ENCODE peak calls at places on chromosome 6, in six cellular contexts. One of them, this sample, is unnamed.

GRCh38 chr6:298233-299049 is 6.2 kb downstream of the DUSP22 start:
- DNase-seq in bronchial epithelial cell: no peak
- DNase-seq in lower lobe of right lung: no peak
- DNase-seq in H9: no peak
- DNase-seq in A549: no peak
- DNase-seq in GM13977: no peak
- DNase-seq in this sample: no peak

GRCh38 chr6:12851123-12851695 is 134.6 kb downstream of the PHACTR1 start:
- DNase-seq in bronchial epithelial cell: peak; percentile 58
- DNase-seq in lower lobe of right lung: no peak
- DNase-seq in H9: no peak
- DNase-seq in A549: no peak
- DNase-seq in GM13977: no peak
- DNase-seq in this sample: no peak

GRCh38 chr6:106913111-106913510 is 61.4 kb downstream of the CD24 start:
- DNase-seq in bronchial epithelial cell: peak; percentile 89
- DNase-seq in lower lobe of right lung: no peak
- DNase-seq in H9: no peak
- DNase-seq in A549: no peak
- DNase-seq in GM13977: no peak
- DNase-seq in this sample: no peak

GRCh38 chr6:168001037-168001348 is 3.5 kb downstream of the KIF25 start:
- DNase-seq in bronchial epithelial cell: no peak
- DNase-seq in lower lobe of right lung: peak; percentile 39
- DNase-seq in H9: no peak
- DNase-seq in A549: no peak
- DNase-seq in GM13977: no peak
- DNase-seq in this sample: no peak

GRCh38 chr6:39049575-39050283 is 1.1 kb downstream of the GLP1R start:
- DNase-seq in bronchial epithelial cell: no peak
- DNase-seq in lower lobe of right lung: no peak
- DNase-seq in H9: peak; percentile 47
- DNase-seq in A549: no peak
- DNase-seq in GM13977: no peak
- DNase-seq in this sample: no peak

GRCh38 chr6:57242505-57242904 is 20.4 kb upstream of the RAB23 start:
- DNase-seq in bronchial epithelial cell: peak; percentile 92
- DNase-seq in lower lobe of right lung: no peak
- DNase-seq in H9: no peak
- DNase-seq in A549: peak; percentile 71
- DNase-seq in GM13977: no peak
- DNase-seq in this sample: no peak

GRCh38 chr6:43909474-43910148 is 139.6 kb downstream of the VEGFA start:
- DNase-seq in bronchial epithelial cell: no peak
- DNase-seq in lower lobe of right lung: peak; percentile 21
- DNase-seq in H9: no peak
- DNase-seq in A549: no peak
- DNase-seq in GM13977: no peak
- DNase-seq in this sample: no peak

GRCh38 chr6:14074723-14075503 is 42.7 kb upstream of the CD83 start:
- DNase-seq in bronchial epithelial cell: peak; percentile 35
- DNase-seq in lower lobe of right lung: no peak
- DNase-seq in H9: no peak
- DNase-seq in A549: peak; percentile 15
- DNase-seq in GM13977: no peak
- DNase-seq in this sample: peak; percentile 20

GRCh38 chr6:13831623-13832022 is 17.3 kb upstream of the MCUR1 start:
- DNase-seq in bronchial epithelial cell: no peak
- DNase-seq in lower lobe of right lung: no peak
- DNase-seq in H9: no peak
- DNase-seq in A549: no peak
- DNase-seq in GM13977: no peak
- DNase-seq in this sample: no peak

GRCh38 chr6:170222498-170223471 is 68.1 kb downstream of the DLL1 start:
- DNase-seq in bronchial epithelial cell: peak; percentile 34
- DNase-seq in lower lobe of right lung: no peak
- DNase-seq in H9: no peak
- DNase-seq in A549: no peak
- DNase-seq in GM13977: no peak
- DNase-seq in this sample: no peak

GRCh38 chr6:38443341-38443740 is 196.4 kb downstream of the BTBD9 start:
- DNase-seq in bronchial epithelial cell: peak; percentile 9
- DNase-seq in lower lobe of right lung: no peak
- DNase-seq in H9: no peak
- DNase-seq in A549: no peak
- DNase-seq in GM13977: no peak
- DNase-seq in this sample: no peak

GRCh38 chr6:30543824-30544223 is 12.5 kb downstream of the GNL1 start:
- DNase-seq in bronchial epithelial cell: no peak
- DNase-seq in lower lobe of right lung: no peak
- DNase-seq in H9: no peak
- DNase-seq in A549: no peak
- DNase-seq in GM13977: no peak
- DNase-seq in this sample: no peak

GRCh38 chr6:136326038-136326561 is 36.5 kb upstream of the BCLAF1 start:
- DNase-seq in bronchial epithelial cell: peak; percentile 21
- DNase-seq in lower lobe of right lung: no peak
- DNase-seq in H9: no peak
- DNase-seq in A549: peak; percentile 24
- DNase-seq in GM13977: no peak
- DNase-seq in this sample: no peak

GRCh38 chr6:117188627-117189201 is 76.6 kb upstream of the VGLL2 start:
- DNase-seq in bronchial epithelial cell: peak; percentile 21
- DNase-seq in lower lobe of right lung: no peak
- DNase-seq in H9: no peak
- DNase-seq in A549: no peak
- DNase-seq in GM13977: no peak
- DNase-seq in this sample: no peak

GRCh38 chr6:110813813-110814487 is 1.3 kb downstream of the CDK19 start:
- DNase-seq in bronchial epithelial cell: peak; percentile 26
- DNase-seq in lower lobe of right lung: no peak
- DNase-seq in H9: no peak
- DNase-seq in A549: no peak
- DNase-seq in GM13977: no peak
- DNase-seq in this sample: no peak

GRCh38 chr6:112562348-112563220 is 215.5 kb downstream of the RFPL4B start:
- DNase-seq in bronchial epithelial cell: no peak
- DNase-seq in lower lobe of right lung: no peak
- DNase-seq in H9: no peak
- DNase-seq in A549: no peak
- DNase-seq in GM13977: no peak
- DNase-seq in this sample: no peak

GRCh38 chr6:139080255-139080920 is 51.8 kb downstream of the ABRACL start:
- DNase-seq in bronchial epithelial cell: peak; percentile 81
- DNase-seq in lower lobe of right lung: no peak
- DNase-seq in H9: no peak
- DNase-seq in A549: no peak
- DNase-seq in GM13977: no peak
- DNase-seq in this sample: no peak

GRCh38 chr6:149079456-149079855 is 238.1 kb upstream of the TAB2 start:
- DNase-seq in bronchial epithelial cell: no peak
- DNase-seq in lower lobe of right lung: no peak
- DNase-seq in H9: no peak
- DNase-seq in A549: no peak
- DNase-seq in GM13977: no peak
- DNase-seq in this sample: no peak

GRCh38 chr6:92376711-92377110 is 1042.6 kb downstream of the EPHA7 start:
- DNase-seq in bronchial epithelial cell: no peak
- DNase-seq in lower lobe of right lung: no peak
- DNase-seq in H9: no peak
- DNase-seq in A549: no peak
- DNase-seq in GM13977: no peak
- DNase-seq in this sample: no peak

GRCh38 chr6:4906293-4906941 is 97.4 kb downstream of the RPP40 start:
- DNase-seq in bronchial epithelial cell: no peak
- DNase-seq in lower lobe of right lung: no peak
- DNase-seq in H9: no peak
- DNase-seq in A549: no peak
- DNase-seq in GM13977: no peak
- DNase-seq in this sample: no peak

GRCh38 chr6:71287038-71287437 is 1.6 kb upstream of the OGFRL1 start:
- DNase-seq in bronchial epithelial cell: no peak
- DNase-seq in lower lobe of right lung: no peak
- DNase-seq in H9: no peak
- DNase-seq in A549: no peak
- DNase-seq in GM13977: no peak
- DNase-seq in this sample: no peak

GRCh38 chr6:87705070-87705691 is 3.1 kb upstream of the AKIRIN2 start:
- DNase-seq in bronchial epithelial cell: peak; percentile 67
- DNase-seq in lower lobe of right lung: no peak
- DNase-seq in H9: no peak
- DNase-seq in A549: peak; percentile 81
- DNase-seq in GM13977: peak; percentile 78
- DNase-seq in this sample: no peak

GRCh38 chr6:106508836-106509235 is 120.5 kb downstream of the RTN4IP1 start:
- DNase-seq in bronchial epithelial cell: peak; percentile 82
- DNase-seq in lower lobe of right lung: no peak
- DNase-seq in H9: no peak
- DNase-seq in A549: no peak
- DNase-seq in GM13977: no peak
- DNase-seq in this sample: no peak

GRCh38 chr6:123745877-123746276 is 57.8 kb upstream of the NKAIN2 start:
- DNase-seq in bronchial epithelial cell: peak; percentile 81
- DNase-seq in lower lobe of right lung: no peak
- DNase-seq in H9: no peak
- DNase-seq in A549: no peak
- DNase-seq in GM13977: no peak
- DNase-seq in this sample: no peak

GRCh38 chr6:100393493-100393892 is 71.2 kb downstream of the SIM1 start:
- DNase-seq in bronchial epithelial cell: no peak
- DNase-seq in lower lobe of right lung: no peak
- DNase-seq in H9: no peak
- DNase-seq in A549: no peak
- DNase-seq in GM13977: no peak
- DNase-seq in this sample: no peak

GRCh38 chr6:20757761-20758160 is 223.5 kb downstream of the CDKAL1 start:
- DNase-seq in bronchial epithelial cell: peak; percentile 38
- DNase-seq in lower lobe of right lung: no peak
- DNase-seq in H9: no peak
- DNase-seq in A549: peak; percentile 11
- DNase-seq in GM13977: no peak
- DNase-seq in this sample: no peak

GRCh38 chr6:44257007-44257752 is at the start of gene SLC35B2:
- DNase-seq in bronchial epithelial cell: no peak
- DNase-seq in lower lobe of right lung: peak; percentile 75
- DNase-seq in H9: peak; percentile 83
- DNase-seq in A549: peak; percentile 55
- DNase-seq in GM13977: peak; percentile 87
- DNase-seq in this sample: peak; percentile 78

GRCh38 chr6:50791900-50792508 is 26.7 kb upstream of the TFAP2B start:
- DNase-seq in bronchial epithelial cell: peak; percentile 62
- DNase-seq in lower lobe of right lung: no peak
- DNase-seq in H9: no peak
- DNase-seq in A549: peak; percentile 34
- DNase-seq in GM13977: peak; percentile 29
- DNase-seq in this sample: peak; percentile 29

GRCh38 chr6:24719125-24719931 is at the start of gene C6orf62:
- DNase-seq in bronchial epithelial cell: peak; percentile 66
- DNase-seq in lower lobe of right lung: peak; percentile 65
- DNase-seq in H9: no peak
- DNase-seq in A549: no peak
- DNase-seq in GM13977: peak; percentile 46
- DNase-seq in this sample: peak; percentile 28

GRCh38 chr6:145539831-145540230 is 195.5 kb downstream of the EPM2A start:
- DNase-seq in bronchial epithelial cell: peak; percentile 83
- DNase-seq in lower lobe of right lung: no peak
- DNase-seq in H9: no peak
- DNase-seq in A549: no peak
- DNase-seq in GM13977: no peak
- DNase-seq in this sample: no peak

GRCh38 chr6:125791820-125792165 is 1.0 kb downstream of the NCOA7 start:
- DNase-seq in bronchial epithelial cell: no peak
- DNase-seq in lower lobe of right lung: no peak
- DNase-seq in H9: no peak
- DNase-seq in A549: no peak
- DNase-seq in GM13977: no peak
- DNase-seq in this sample: no peak
- TF ChIP-seq CTCF in bronchial epithelial cell: no peak
- TF ChIP-seq CTCF in lower lobe of right lung: no peak
- TF ChIP-seq CTCF in H9: no peak
- TF ChIP-seq CTCF in A549: no peak
- TF ChIP-seq CTCF in GM13977: no peak
- TF ChIP-seq CTCF in this sample: no peak

DNA sequence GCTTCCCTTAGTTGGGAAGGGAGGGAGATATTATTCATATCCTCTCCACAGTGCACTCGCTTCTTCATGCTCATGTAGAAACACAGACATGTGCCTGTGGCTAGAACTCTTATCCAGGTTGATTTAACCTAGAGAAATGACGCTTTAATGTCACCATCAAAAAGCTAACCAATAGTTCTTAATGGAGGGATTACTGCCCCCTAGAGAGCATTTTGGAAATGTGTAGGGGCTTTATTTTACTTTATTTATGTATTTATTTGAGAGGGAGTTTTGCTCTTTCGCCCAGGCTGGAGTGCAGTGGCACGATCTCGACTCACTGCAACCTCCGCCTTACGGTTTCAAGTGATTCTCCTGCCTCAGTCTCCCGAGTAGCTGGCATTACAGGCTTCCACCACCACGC is 229.6 kb downstream of the SOD2 start:
- DNase-seq in bronchial epithelial cell: peak; percentile 32
- DNase-seq in lower lobe of right lung: no peak
- DNase-seq in H9: no peak
- DNase-seq in A549: peak; percentile 5
- DNase-seq in GM13977: no peak
- DNase-seq in this sample: no peak
- TF ChIP-seq CTCF in bronchial epithelial cell: peak; percentile 15
- TF ChIP-seq CTCF in lower lobe of right lung: peak; percentile 17
- TF ChIP-seq CTCF in H9: peak; percentile 75
- TF ChIP-seq CTCF in A549: no peak
- TF ChIP-seq CTCF in GM13977: peak; percentile 38
- TF ChIP-seq CTCF in this sample: peak; percentile 24

DNA sequence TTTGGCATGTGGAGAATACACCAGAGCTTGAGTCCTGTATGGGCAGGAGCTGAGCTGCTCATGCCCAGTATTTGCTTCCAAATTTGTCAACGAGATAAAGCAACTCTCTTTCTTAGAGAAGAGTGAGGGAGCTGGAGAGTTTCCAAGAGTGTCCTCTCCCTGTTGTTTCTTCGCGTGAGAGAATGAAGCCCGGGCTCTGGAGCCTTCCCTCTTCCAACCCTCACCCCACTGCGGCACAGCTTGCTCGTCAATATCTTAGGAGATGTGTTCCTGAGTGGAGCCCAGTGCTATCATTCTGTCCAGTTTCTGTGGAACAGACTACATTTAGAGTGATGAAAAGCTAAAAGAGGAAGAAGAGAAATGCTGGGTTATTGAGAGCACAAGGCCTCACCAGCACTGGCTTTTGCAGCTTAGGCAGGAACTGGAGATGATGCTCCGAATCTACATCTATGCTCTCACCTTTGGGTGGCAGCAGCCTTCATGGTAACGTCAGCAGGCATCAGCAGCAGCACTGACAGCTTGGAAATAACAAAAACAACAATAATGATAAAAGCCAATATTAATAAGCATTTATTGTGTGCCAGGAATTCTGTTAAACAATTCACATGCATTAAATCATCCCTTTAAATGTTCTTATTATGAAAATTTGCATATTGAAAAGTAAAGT is 66.5 kb upstream of the TFB1M start:
- DNase-seq in bronchial epithelial cell: no peak
- DNase-seq in lower lobe of right lung: no peak
- DNase-seq in H9: no peak
- DNase-seq in A549: no peak
- DNase-seq in GM13977: no peak
- DNase-seq in this sample: no peak
- TF ChIP-seq CTCF in bronchial epithelial cell: no peak
- TF ChIP-seq CTCF in lower lobe of right lung: no peak
- TF ChIP-seq CTCF in H9: no peak
- TF ChIP-seq CTCF in A549: no peak
- TF ChIP-seq CTCF in GM13977: no peak
- TF ChIP-seq CTCF in this sample: no peak

GRCh38 chr6:102085257-102085656 is 691.7 kb downstream of the GRIK2 start:
- DNase-seq in bronchial epithelial cell: no peak
- DNase-seq in lower lobe of right lung: no peak
- DNase-seq in H9: no peak
- DNase-seq in A549: no peak
- DNase-seq in GM13977: no peak
- DNase-seq in this sample: no peak
- TF ChIP-seq CTCF in bronchial epithelial cell: no peak
- TF ChIP-seq CTCF in lower lobe of right lung: no peak
- TF ChIP-seq CTCF in H9: peak; percentile 37
- TF ChIP-seq CTCF in A549: no peak
- TF ChIP-seq CTCF in GM13977: no peak
- TF ChIP-seq CTCF in this sample: no peak

This sample was measured in nephron progenitor cell.